ENCODE peak calls at places on chromosomes 13 and 19, in seven cellular contexts. One of them, this sample, is unnamed.

GRCh38 chr19:43634068-43634467 is 5.6 kb downstream of the CADM4 start:
- DNase-seq in T-helper 1 cell: no peak
- DNase-seq in aorta: no peak
- DNase-seq in heart left ventricle: no peak
- DNase-seq in RWPE1: peak
- DNase-seq in GOT3: no peak
- DNase-seq in glutamatergic neuron: no peak
- DNase-seq in this sample: no peak

GRCh38 chr13:90918551-90918950 is 428.9 kb upstream of the MIR17HG start:
- DNase-seq in T-helper 1 cell: no peak
- DNase-seq in aorta: no peak
- DNase-seq in heart left ventricle: no peak
- DNase-seq in RWPE1: no peak
- DNase-seq in GOT3: no peak
- DNase-seq in glutamatergic neuron: no peak
- DNase-seq in this sample: peak

GRCh38 chr19:4504297-4504701 is 14.0 kb downstream of the PLIN4 start:
- DNase-seq in T-helper 1 cell: no peak
- DNase-seq in aorta: no peak
- DNase-seq in heart left ventricle: peak
- DNase-seq in RWPE1: no peak
- DNase-seq in GOT3: no peak
- DNase-seq in glutamatergic neuron: no peak
- DNase-seq in this sample: no peak

GRCh38 chr13:73168226-73168992 is 109.6 kb downstream of the KLF5 start:
- DNase-seq in T-helper 1 cell: no peak
- DNase-seq in aorta: no peak
- DNase-seq in heart left ventricle: no peak
- DNase-seq in RWPE1: no peak
- DNase-seq in GOT3: no peak
- DNase-seq in glutamatergic neuron: no peak
- DNase-seq in this sample: peak

GRCh38 chr13:35956074-35956473 is 175.1 kb downstream of the DCLK1 start:
- DNase-seq in T-helper 1 cell: no peak
- DNase-seq in aorta: no peak
- DNase-seq in heart left ventricle: no peak
- DNase-seq in RWPE1: no peak
- DNase-seq in GOT3: no peak
- DNase-seq in glutamatergic neuron: no peak
- DNase-seq in this sample: no peak

GRCh38 chr13:95386370-95386769 is 85.1 kb upstream of the ABCC4 start:
- DNase-seq in T-helper 1 cell: no peak
- DNase-seq in aorta: no peak
- DNase-seq in heart left ventricle: no peak
- DNase-seq in RWPE1: no peak
- DNase-seq in GOT3: no peak
- DNase-seq in glutamatergic neuron: no peak
- DNase-seq in this sample: no peak

GRCh38 chr13:104869501-104869900 is 1666.0 kb downstream of the EFNB2 start:
- DNase-seq in T-helper 1 cell: no peak
- DNase-seq in aorta: no peak
- DNase-seq in heart left ventricle: no peak
- DNase-seq in RWPE1: no peak
- DNase-seq in GOT3: no peak
- DNase-seq in glutamatergic neuron: no peak
- DNase-seq in this sample: peak

GRCh38 chr19:31364956-31365355 is 15.7 kb upstream of the TSHZ3 start:
- DNase-seq in T-helper 1 cell: no peak
- DNase-seq in aorta: no peak
- DNase-seq in heart left ventricle: no peak
- DNase-seq in RWPE1: no peak
- DNase-seq in GOT3: no peak
- DNase-seq in glutamatergic neuron: no peak
- DNase-seq in this sample: no peak

GRCh38 chr13:63463782-63464610 is 2048.3 kb upstream of the PCDH20 start:
- DNase-seq in T-helper 1 cell: no peak
- DNase-seq in aorta: no peak
- DNase-seq in heart left ventricle: no peak
- DNase-seq in RWPE1: no peak
- DNase-seq in GOT3: no peak
- DNase-seq in glutamatergic neuron: no peak
- DNase-seq in this sample: no peak

GRCh38 chr19:2385053-2385721 is 25.1 kb downstream of the TMPRSS9 start:
- DNase-seq in T-helper 1 cell: no peak
- DNase-seq in aorta: no peak
- DNase-seq in heart left ventricle: no peak
- DNase-seq in RWPE1: peak
- DNase-seq in GOT3: no peak
- DNase-seq in glutamatergic neuron: peak
- DNase-seq in this sample: peak

GRCh38 chr13:32587774-32588165 is 1.5 kb downstream of the PDS5B start:
- DNase-seq in T-helper 1 cell: no peak
- DNase-seq in aorta: no peak
- DNase-seq in heart left ventricle: no peak
- DNase-seq in RWPE1: no peak
- DNase-seq in GOT3: no peak
- DNase-seq in glutamatergic neuron: no peak
- DNase-seq in this sample: peak

GRCh38 chr19:56076413-56076998 is 44.6 kb downstream of the ZNF787 start:
- DNase-seq in T-helper 1 cell: peak
- DNase-seq in aorta: no peak
- DNase-seq in heart left ventricle: peak
- DNase-seq in RWPE1: peak
- DNase-seq in GOT3: no peak
- DNase-seq in glutamatergic neuron: peak
- DNase-seq in this sample: peak

GRCh38 chr13:77767413-77767812 is 69.9 kb downstream of the SLAIN1 start:
- DNase-seq in T-helper 1 cell: no peak
- DNase-seq in aorta: no peak
- DNase-seq in heart left ventricle: no peak
- DNase-seq in RWPE1: no peak
- DNase-seq in GOT3: no peak
- DNase-seq in glutamatergic neuron: no peak
- DNase-seq in this sample: no peak

GRCh38 chr19:52809801-52810200 is 11.6 kb downstream of the ZNF28 start:
- DNase-seq in T-helper 1 cell: no peak
- DNase-seq in aorta: no peak
- DNase-seq in heart left ventricle: no peak
- DNase-seq in RWPE1: no peak
- DNase-seq in GOT3: no peak
- DNase-seq in glutamatergic neuron: no peak
- DNase-seq in this sample: no peak

GRCh38 chr13:93307166-93307565 is 80.6 kb downstream of the GPC6 start:
- DNase-seq in T-helper 1 cell: no peak
- DNase-seq in aorta: no peak
- DNase-seq in heart left ventricle: no peak
- DNase-seq in RWPE1: no peak
- DNase-seq in GOT3: no peak
- DNase-seq in glutamatergic neuron: no peak
- DNase-seq in this sample: no peak

This sample was measured in mesenchymal stem cell.